ENCODE peak calls at places on chromosome 18, in nine cellular contexts. K is GM23338, Y is GM23248, X is HCT116, P is OCI-LY7, V is SK-N-SH, Q is PC-3, H is neural progenitor cell, B is MM.1S. F is an unnamed sample.

GRCh38 chr18:8657873-8658521 is 47.4 kb upstream of the MTCL1 start:
- DNase-seq in Q (peak; percentile 62), X (no peak), V (peak; percentile 85), H (peak; percentile 73), K (peak; percentile 34), B (no peak), P (no peak), Y (peak; percentile 28), F (peak; percentile 37)

GRCh38 chr18:24181806-24182205 is 42.9 kb downstream of the CABYR start:
- DNase-seq in H (no peak), Q (no peak), K (no peak), P (no peak), V (no peak), Y (peak; percentile 44), X (no peak), B (no peak), F (no peak)

GRCh38 chr18:45621068-45621511 is 5.8 kb downstream of the SLC14A2 start:
- DNase-seq in X (peak; percentile 28), B (peak; percentile 35), H (peak; percentile 64), V (peak; percentile 74), P (peak; percentile 0), Y (peak; percentile 68), K (peak; percentile 76), Q (peak; percentile 51), F (peak; percentile 73)

GRCh38 chr18:41326311-41326710 is 628.7 kb upstream of the PIK3C3 start:
- DNase-seq in K (no peak), Q (peak; percentile 59), X (no peak), B (no peak), Y (no peak), H (no peak), V (no peak), P (no peak), F (no peak)

GRCh38 chr18:31487251-31488015 is 10.5 kb upstream of the DSG2 start:
- DNase-seq in B (no peak), Y (peak; percentile 88), V (no peak), H (no peak), K (no peak), P (no peak), Q (peak; percentile 70), X (peak; percentile 75), F (peak; percentile 70)

GRCh38 chr18:9507565-9508088 is 32.3 kb downstream of the RALBP1 start:
- DNase-seq in X (no peak), P (no peak), Q (no peak), Y (no peak), B (no peak), H (no peak), V (no peak), K (no peak), F (no peak)

GRCh38 chr18:22179174-22179573 is 9.8 kb downstream of the GATA6 start:
- DNase-seq in K (no peak), V (no peak), P (no peak), Q (peak; percentile 14), X (no peak), B (no peak), H (no peak), Y (no peak), F (peak; percentile 55)

GRCh38 chr18:39389800-39390379 is 1824.3 kb upstream of the CELF4 start:
- DNase-seq in Y (no peak), K (peak; percentile 77), X (no peak), V (no peak), Q (no peak), B (no peak), P (no peak), H (peak; percentile 72), F (no peak)

GRCh38 chr18:72672364-72673151 is 128.4 kb upstream of the CBLN2 start:
- DNase-seq in Y (peak; percentile 61), X (no peak), H (peak; percentile 49), B (peak; percentile 49), P (peak; percentile 14), V (peak; percentile 60), Q (peak; percentile 62), K (peak; percentile 79), F (peak; percentile 63)

GRCh38 chr18:3623769-3624545 is 174.0 kb downstream of the TGIF1 start:
- DNase-seq in Y (peak; percentile 98), P (no peak), B (no peak), X (peak; percentile 96), V (peak; percentile 70), Q (peak; percentile 98), K (peak; percentile 83), H (peak; percentile 93), F (peak; percentile 85)

GRCh38 chr18:23137093-23137640 is 1.9 kb downstream of the CABLES1 start:
- DNase-seq in P (peak; percentile 39), K (peak; percentile 54), Q (no peak), H (peak; percentile 36), X (no peak), Y (no peak), B (peak; percentile 38), V (no peak), F (no peak)

GRCh38 chr18:111292-112014 is 46.9 kb upstream of the USP14 start:
- DNase-seq in P (no peak), V (peak; percentile 92), X (no peak), K (peak; percentile 79), Q (peak; percentile 77), H (peak; percentile 82), Y (peak; percentile 78), B (peak; percentile 78), F (peak; percentile 85)

GRCh38 chr18:74498712-74499629 is 2.8 kb downstream of the CNDP2 start:
- DNase-seq in X (no peak), B (peak; percentile 89), Q (no peak), P (peak; percentile 64), H (no peak), Y (peak; percentile 42), K (no peak), V (no peak), F (no peak)

GRCh38 chr18:37902344-37902743 is 336.7 kb upstream of the CELF4 start:
- DNase-seq in P (no peak), B (no peak), K (no peak), Q (no peak), X (no peak), H (no peak), V (no peak), Y (no peak), F (no peak)

GRCh38 chr18:76553715-76554603 is 58.9 kb upstream of the ZNF516 start:
- DNase-seq in V (no peak), X (no peak), K (no peak), H (no peak), Q (peak; percentile 6), B (no peak), Y (peak; percentile 62), P (no peak), F (peak; percentile 51)

GRCh38 chr18:51881394-51881793 is 458.6 kb upstream of the DCC start:
- DNase-seq in P (no peak), V (peak; percentile 23), B (no peak), X (no peak), Y (no peak), H (no peak), Q (no peak), K (no peak), F (no peak)

DNA sequence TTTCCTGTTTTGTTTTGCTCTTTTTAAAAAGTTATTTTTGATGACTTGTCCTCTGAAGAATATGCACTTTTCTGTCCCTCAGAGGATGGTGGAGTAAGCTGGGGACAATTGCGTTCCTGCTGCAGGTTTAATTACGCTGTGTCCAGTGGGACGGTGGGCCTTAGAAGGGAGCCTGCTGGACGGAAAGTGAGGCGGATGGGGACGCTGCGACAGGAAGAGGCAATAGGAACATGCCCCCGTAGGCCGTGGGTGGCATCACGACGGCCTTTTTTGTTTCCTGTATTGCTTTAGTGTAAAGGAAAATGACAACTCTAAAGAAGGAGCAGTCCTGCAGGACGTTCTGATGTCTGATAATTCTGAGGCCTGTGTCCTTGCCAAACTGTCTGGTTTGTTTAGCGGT is 121.6 kb downstream of the NFATC1 start:
- DNase-seq in Y (no peak), K (peak; percentile 43), P (peak; percentile 40), V (no peak), H (no peak), B (no peak), X (no peak), Q (no peak), F (no peak)
- H3K4me1 ChIP-seq in Y (no peaks in the 10 kb centered on the region), K (no peaks in the 10 kb centered on the region), P (peaks cover 69% of the 10 kb centered on the region), V (no peaks in the 10 kb centered on the region), H (no peaks in the 10 kb centered on the region), B (no peaks in the 10 kb centered on the region), X (no peaks in the 10 kb centered on the region), Q (no peaks in the 10 kb centered on the region), F (peaks cover 8% of the 10 kb centered on the region)

GRCh38 chr18:47873625-47874024 is 56.8 kb downstream of the SMAD2 start:
- DNase-seq in X (no peak), V (no peak), Q (no peak), H (no peak), P (no peak), B (no peak), K (no peak), Y (no peak), F (no peak)
- TF ChIP-seq EZH2phosphoT487 in X (no peak), V (no peak), Q (no peak), H (no peak), P (no peak), B (no peak), K (no peak), Y (no peak), F (no peak)

GRCh38 chr18:70294471-70295191 is 5.8 kb downstream of the SOCS6 start:
- DNase-seq in H (peak; percentile 18), X (no peak), B (no peak), V (peak; percentile 56), Y (no peak), K (no peak), Q (no peak), P (no peak), F (no peak)
- H3K4me1 ChIP-seq in H (peaks cover 47% of the 10 kb centered on the region), X (peaks cover 68% of the 10 kb centered on the region), B (peaks cover 17% of the 10 kb centered on the region), V (peaks cover 56% of the 10 kb centered on the region), Y (peaks cover 66% of the 10 kb centered on the region), K (peaks cover 26% of the 10 kb centered on the region), Q (peaks cover 30% of the 10 kb centered on the region), P (no peaks in the 10 kb centered on the region), F (peaks cover 28% of the 10 kb centered on the region)

GRCh38 chr18:58529714-58530354 is 99.1 kb downstream of the ALPK2 start:
- DNase-seq in V (peak; percentile 67), H (peak; percentile 82), X (peak; percentile 35), Y (peak; percentile 72), B (peak; percentile 60), Q (peak; percentile 71), P (peak; percentile 61), K (peak; percentile 88), F (peak; percentile 73)
- TF ChIP-seq EZH2phosphoT487 in V (no peak), H (no peak), X (no peak), Y (no peak), B (no peak), Q (no peak), P (no peak), K (no peak), F (no peak)

GRCh38 chr18:49491534-49491856 is 4.5 kb upstream of the C18orf32 start:
- DNase-seq in Q (no peak), H (no peak), Y (no peak), X (no peak), K (no peak), V (no peak), P (no peak), B (no peak), F (no peak)
- H3K4me1 ChIP-seq in Q (peaks cover 15% of the 10 kb centered on the region), H (peaks cover 50% of the 10 kb centered on the region), Y (peaks cover 35% of the 10 kb centered on the region), X (peaks cover 10% of the 10 kb centered on the region), K (peaks cover 26% of the 10 kb centered on the region), V (peaks cover 33% of the 10 kb centered on the region), P (peaks cover 42% of the 10 kb centered on the region), B (peaks cover 38% of the 10 kb centered on the region), F (peaks cover 15% of the 10 kb centered on the region)